ENCODE peak calls at places on chromosomes 13 and 19, in seven cellular contexts. K, B, P, H, S, V and L are unnamed samples.

GRCh38 chr19:1360818-1361461 is 22.8 kb upstream of the NDUFS7 start:
- DNase-seq in K (no peak), B (no peak), P (no peak), H (peak), S (peak), V (peak), L (peak)

GRCh38 chr19:45451181-45451849 is 16.5 kb upstream of the FOSB start:
- DNase-seq in K (peak), B (no peak), P (peak), H (peak), S (peak), V (no peak), L (no peak)

GRCh38 chr13:86446311-86446710 is 647.1 kb upstream of the SLITRK6 start:
- DNase-seq in K (no peak), B (no peak), P (no peak), H (peak), S (no peak), V (no peak), L (peak)

GRCh38 chr19:45607071-45608029 is 5.3 kb upstream of the GPR4 start:
- DNase-seq in K (peak), B (no peak), P (peak), H (peak), S (peak), V (peak), L (peak)

GRCh38 chr13:40152145-40152544 is 496.7 kb downstream of the COG6 start:
- DNase-seq in K (no peak), B (no peak), P (no peak), H (peak), S (no peak), V (peak), L (no peak)

GRCh38 chr13:90447034-90447734 is 900.3 kb upstream of the MIR17HG start:
- DNase-seq in K (no peak), B (no peak), P (no peak), H (no peak), S (no peak), V (no peak), L (no peak)

GRCh38 chr13:33639640-33640080 is 178.3 kb upstream of the RFC3 start:
- DNase-seq in K (no peak), B (no peak), P (no peak), H (no peak), S (no peak), V (no peak), L (no peak)

GRCh38 chr19:6616011-6616410 is 25.1 kb upstream of the CD70 start:
- DNase-seq in K (no peak), B (no peak), P (no peak), H (peak), S (no peak), V (no peak), L (no peak)

GRCh38 chr13:107864543-107865460 is 350.5 kb downstream of the LIG4 start:
- DNase-seq in K (peak), B (no peak), P (no peak), H (peak), S (no peak), V (no peak), L (peak)

GRCh38 chr13:41780736-41781708 is 179.9 kb downstream of the VWA8 start:
- DNase-seq in K (no peak), B (no peak), P (no peak), H (peak), S (no peak), V (peak), L (no peak)

GRCh38 chr19:51552996-51553725 is 17.9 kb upstream of the ZNF175 start:
- DNase-seq in K (peak), B (no peak), P (peak), H (peak), S (no peak), V (no peak), L (peak)

GRCh38 chr13:61107989-61108388 is 307.7 kb downstream of the PCDH20 start:
- DNase-seq in K (no peak), B (no peak), P (no peak), H (no peak), S (no peak), V (no peak), L (no peak)

GRCh38 chr13:45737571-45738002 is 35.5 kb downstream of the CBY2 start:
- DNase-seq in K (no peak), B (no peak), P (no peak), H (no peak), S (no peak), V (no peak), L (no peak)

GRCh38 chr19:30604657-30605056 is 232.5 kb downstream of the ZNF536 start:
- DNase-seq in K (no peak), B (no peak), P (no peak), H (no peak), S (no peak), V (no peak), L (no peak)

GRCh38 chr19:36030264-36031148 is 2.2 kb downstream of the CLIP3 start:
- DNase-seq in K (no peak), B (no peak), P (no peak), H (peak), S (no peak), V (no peak), L (no peak)

GRCh38 chr19:16457195-16457953 is 14.4 kb downstream of the EPS15L1 start:
- DNase-seq in K (no peak), B (no peak), P (no peak), H (peak), S (no peak), V (peak), L (peak)

GRCh38 chr19:802497-802887 is 5.2 kb downstream of the PTBP1 start:
- DNase-seq in K (no peak), B (no peak), P (no peak), H (peak), S (no peak), V (no peak), L (peak)

GRCh38 chr19:1266116-1266817 is 2.9 kb upstream of the CIRBP start:
- DNase-seq in K (peak), B (peak), P (peak), H (peak), S (peak), V (peak), L (peak)

GRCh38 chr13:113275387-113275786 is 21.7 kb upstream of the LAMP1 start:
- DNase-seq in K (peak), B (no peak), P (no peak), H (peak), S (peak), V (peak), L (peak)

GRCh38 chr13:29524176-29524575 is 71.3 kb downstream of the SLC7A1 start:
- DNase-seq in K (no peak), B (no peak), P (no peak), H (peak), S (no peak), V (no peak), L (no peak)

GRCh38 chr19:33472696-33473624 is 48.6 kb downstream of the PEPD start:
- DNase-seq in K (no peak), B (no peak), P (no peak), H (peak), S (no peak), V (peak), L (no peak)

GRCh38 chr19:18464646-18465045 is 26.7 kb upstream of the ISYNA1 start:
- DNase-seq in K (no peak), B (no peak), P (no peak), H (peak), S (peak), V (peak), L (no peak)

GRCh38 chr13:40490086-40490723 is 176.2 kb downstream of the FOXO1 start:
- DNase-seq in K (no peak), B (no peak), P (no peak), H (no peak), S (no peak), V (no peak), L (no peak)

GRCh38 chr13:52921194-52921593 is 72.8 kb upstream of the PCDH8 start:
- DNase-seq in K (no peak), B (no peak), P (no peak), H (no peak), S (no peak), V (no peak), L (no peak)

GRCh38 chr19:18271433-18271841 is 2.8 kb downstream of the IQCN start:
- DNase-seq in K (no peak), B (no peak), P (no peak), H (no peak), S (no peak), V (no peak), L (no peak)

GRCh38 chr13:46753137-46753536 is 43.8 kb downstream of the ESD start:
- DNase-seq in K (no peak), B (no peak), P (no peak), H (no peak), S (no peak), V (no peak), L (no peak)

GRCh38 chr13:67439365-67439764 is 209.2 kb upstream of the PCDH9 start:
- DNase-seq in K (no peak), B (no peak), P (no peak), H (no peak), S (no peak), V (no peak), L (no peak)

GRCh38 chr13:42377640-42378382 is 105.9 kb downstream of the AKAP11 start:
- DNase-seq in K (no peak), B (no peak), P (no peak), H (peak), S (no peak), V (no peak), L (no peak)

GRCh38 chr13:80030491-80030890 is 310.4 kb downstream of the SPRY2 start:
- DNase-seq in K (peak), B (no peak), P (no peak), H (peak), S (peak), V (no peak), L (no peak)
- TF ChIP-seq CTCF in K (no peak), B (no peak), P (no peak), H (peak), S (no peak), V (peak), L (no peak)

DNA sequence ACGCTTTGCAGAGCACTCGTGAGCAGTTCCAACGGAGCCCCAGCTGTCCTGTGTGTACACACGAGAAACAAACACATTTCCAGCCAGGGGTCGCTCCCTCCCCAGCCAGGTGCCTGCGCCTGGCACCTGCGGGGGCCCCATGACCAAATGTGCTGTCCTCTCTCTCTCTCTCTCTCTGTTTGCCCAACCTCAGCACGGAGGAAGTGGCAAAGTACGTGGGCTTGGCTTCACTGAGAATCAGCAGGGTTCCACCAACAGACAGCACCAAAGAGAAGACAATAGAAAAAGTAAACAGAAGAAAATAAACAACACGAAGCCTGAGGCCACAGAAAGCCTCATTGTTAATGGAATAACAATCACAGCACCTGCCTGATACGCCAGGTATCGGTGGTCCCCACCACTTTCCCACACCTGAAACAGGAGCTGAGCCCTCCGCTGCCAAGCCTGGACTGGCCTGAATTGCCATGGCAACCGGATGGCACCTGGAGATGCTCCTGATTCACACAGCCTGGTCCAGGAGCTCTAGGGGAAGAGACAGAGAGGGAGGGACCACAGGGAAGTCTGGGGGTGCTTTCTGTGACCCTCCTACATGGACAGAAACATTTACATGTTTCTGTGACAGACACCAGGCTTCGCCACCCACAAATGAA is 103.9 kb upstream of the CACNA1A start:
- DNase-seq in K (no peak), B (no peak), P (no peak), H (no peak), S (no peak), V (no peak), L (no peak)
- TF ChIP-seq CTCF in K (no peak), B (no peak), P (no peak), H (no peak), S (no peak), V (no peak), L (no peak)

DNA sequence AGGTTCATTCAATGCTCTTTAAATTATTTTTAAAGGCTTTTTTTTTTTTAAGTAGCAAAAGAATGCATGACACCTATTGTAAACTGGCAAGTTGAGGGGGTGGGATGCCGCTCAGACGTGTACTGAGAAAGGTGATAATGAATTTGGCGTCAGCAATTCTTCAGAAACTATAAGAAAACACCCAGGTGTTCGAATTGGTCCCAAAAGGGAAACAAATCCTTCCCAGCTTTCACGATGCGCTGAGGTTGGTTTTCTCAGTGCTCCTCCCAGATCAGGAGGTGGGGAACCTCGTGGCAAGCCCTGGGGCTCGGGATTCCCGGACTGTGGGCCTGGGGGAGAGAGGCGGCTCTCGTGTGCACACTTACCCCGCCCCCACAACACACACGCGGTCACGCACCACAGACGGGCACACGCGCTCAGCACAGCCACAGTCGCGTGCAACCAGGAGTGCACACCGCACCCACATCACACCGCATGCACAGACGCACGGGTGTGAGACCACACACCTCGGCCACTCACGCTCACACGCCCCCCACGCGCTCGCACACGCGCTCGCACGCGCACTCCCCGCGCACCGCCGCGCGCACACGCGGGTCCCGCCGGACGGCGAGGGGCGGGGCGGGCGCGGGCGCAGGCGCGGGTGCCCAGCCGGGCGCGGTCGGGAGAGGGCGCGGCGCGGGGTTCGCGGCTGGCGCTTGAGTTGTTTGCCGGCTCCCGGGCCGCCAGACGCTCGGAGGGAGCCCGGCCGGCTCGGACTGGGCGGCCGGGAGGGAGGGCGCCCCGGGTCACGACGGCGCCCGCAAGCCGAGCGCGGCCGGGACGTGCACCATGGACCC is at the start of gene FAM124A:
- DNase-seq in K (peak), B (no peak), P (peak), H (peak), S (no peak), V (no peak), L (peak)
- TF ChIP-seq CTCF in K (peak), B (peak), P (no peak), H (no peak), S (no peak), V (peak), L (no peak)

DNA sequence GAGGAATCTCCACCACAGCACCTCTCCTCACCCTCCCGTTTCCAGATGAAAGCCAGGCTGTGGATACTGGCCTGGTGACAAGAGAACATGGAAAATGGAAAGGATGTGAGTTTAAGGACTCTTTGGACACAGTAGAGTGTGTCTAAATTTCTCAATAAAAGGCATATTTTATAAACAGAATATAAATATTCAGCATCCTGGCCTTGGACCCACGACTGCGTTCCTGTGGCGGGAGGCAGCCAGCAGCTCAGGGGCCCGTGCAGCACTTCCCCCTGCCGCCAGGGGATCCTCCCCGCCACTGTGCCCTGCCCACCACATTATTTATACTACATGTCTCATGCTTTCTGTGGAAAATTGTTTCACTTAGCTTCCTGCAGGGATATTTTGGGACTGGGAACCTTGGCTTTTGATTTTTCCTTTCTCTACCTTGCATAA is 108.0 kb upstream of the SPATA13 start:
- DNase-seq in K (no peak), B (no peak), P (no peak), H (peak), S (no peak), V (no peak), L (no peak)
- TF ChIP-seq CTCF in K (no peak), B (no peak), P (no peak), H (no peak), S (no peak), V (peak), L (no peak)